ENCODE peak calls at places on chromosomes 12 and 14, in nine cellular contexts. S is thyroid gland, D is cardiac fibroblast, Q is tibial artery, I is neural progenitor cell, O is body of pancreas, F is WERI-Rb-1, T is GM13976, L is progenitor cell of endocrine pancreas. V is an unnamed sample.

GRCh38 chr12:110141389-110141788 is 17.2 kb downstream of the IFT81 start:
- DNase-seq in S (no peak), D (peak), Q (peak), I (no peak), O (peak), F (peak), T (no peak), L (no peak), V (no peak)

GRCh38 chr14:101620821-101621785 is 59.8 kb downstream of the DIO3 start:
- DNase-seq in S (no peak), D (no peak), Q (no peak), I (no peak), O (no peak), F (no peak), T (no peak), L (no peak), V (no peak)

GRCh38 chr12:50188280-50188781 is 21.2 kb upstream of the CERS5 start:
- DNase-seq in S (peak), D (peak), Q (peak), I (no peak), O (no peak), F (no peak), T (no peak), L (no peak), V (no peak)

GRCh38 chr14:106564058-106564643 is 1037.8 kb downstream of the TMEM121 start:
- DNase-seq in S (no peak), D (no peak), Q (no peak), I (peak), O (peak), F (peak), T (peak), L (no peak), V (peak)

GRCh38 chr12:71865757-71866536 is 26.4 kb downstream of the TBC1D15 start:
- DNase-seq in S (no peak), D (no peak), Q (no peak), I (no peak), O (no peak), F (no peak), T (no peak), L (no peak), V (no peak)

GRCh38 chr12:71694099-71694820 is 8.4 kb downstream of the TMEM19 start:
- DNase-seq in S (no peak), D (no peak), Q (no peak), I (peak), O (peak), F (peak), T (peak), L (no peak), V (no peak)

GRCh38 chr12:93624595-93625294 is 52.3 kb downstream of the SOCS2 start:
- DNase-seq in S (no peak), D (peak), Q (no peak), I (no peak), O (no peak), F (no peak), T (peak), L (no peak), V (peak)

GRCh38 chr14:97218713-97219355 is 421.7 kb downstream of the VRK1 start:
- DNase-seq in S (peak), D (no peak), Q (no peak), I (peak), O (no peak), F (no peak), T (peak), L (peak), V (no peak)

GRCh38 chr12:91853350-91854127 is 292.1 kb downstream of the BTG1 start:
- DNase-seq in S (no peak), D (no peak), Q (no peak), I (no peak), O (no peak), F (no peak), T (no peak), L (no peak), V (no peak)

GRCh38 chr14:67650694-67651093 is 23.7 kb downstream of the VTI1B start:
- DNase-seq in S (no peak), D (peak), Q (no peak), I (no peak), O (no peak), F (no peak), T (no peak), L (no peak), V (no peak)

GRCh38 chr14:29548948-29549370 is 378.7 kb downstream of the PRKD1 start:
- DNase-seq in S (no peak), D (peak), Q (no peak), I (peak), O (peak), F (peak), T (peak), L (no peak), V (no peak)

GRCh38 chr14:21768116-21768874 is 94.7 kb upstream of the OR4E1 start:
- DNase-seq in S (no peak), D (peak), Q (no peak), I (peak), O (no peak), F (no peak), T (no peak), L (no peak), V (no peak)

GRCh38 chr12:117100251-117100650 is 1.0 kb upstream of the TESC start:
- DNase-seq in S (peak), D (peak), Q (no peak), I (peak), O (no peak), F (peak), T (no peak), L (no peak), V (no peak)

GRCh38 chr14:23445773-23446172 is 10.3 kb upstream of the MYH7 start:
- DNase-seq in S (no peak), D (no peak), Q (no peak), I (no peak), O (no peak), F (no peak), T (no peak), L (no peak), V (no peak)

GRCh38 chr14:61561657-61562276 is 133.5 kb upstream of the HIF1A start:
- DNase-seq in S (peak), D (peak), Q (peak), I (no peak), O (peak), F (no peak), T (no peak), L (no peak), V (peak)

GRCh38 chr12:109630815-109631214 is 57.2 kb downstream of the MVK start:
- DNase-seq in S (no peak), D (no peak), Q (no peak), I (no peak), O (no peak), F (no peak), T (no peak), L (no peak), V (no peak)

GRCh38 chr14:26841361-26841760 is 243.5 kb upstream of the NOVA1 start:
- DNase-seq in S (no peak), D (peak), Q (no peak), I (no peak), O (no peak), F (no peak), T (no peak), L (no peak), V (no peak)

GRCh38 chr14:100296106-100296651 is 10.1 kb downstream of the SLC25A29 start:
- DNase-seq in S (peak), D (no peak), Q (peak), I (no peak), O (no peak), F (no peak), T (no peak), L (no peak), V (no peak)

GRCh38 chr12:106084048-106084671 is 54.6 kb downstream of the NUAK1 start:
- DNase-seq in S (no peak), D (peak), Q (no peak), I (peak), O (no peak), F (no peak), T (no peak), L (no peak), V (no peak)

GRCh38 chr12:46492471-46493351 is 120.1 kb upstream of the SLC38A2 start:
- DNase-seq in S (no peak), D (peak), Q (no peak), I (no peak), O (peak), F (no peak), T (no peak), L (no peak), V (peak)

GRCh38 chr12:106107566-106107965 is 31.2 kb downstream of the NUAK1 start:
- DNase-seq in S (no peak), D (peak), Q (no peak), I (no peak), O (no peak), F (no peak), T (no peak), L (no peak), V (no peak)

GRCh38 chr12:121580959-121581680 is at the start of gene KDM2B:
- DNase-seq in S (peak), D (peak), Q (peak), I (peak), O (peak), F (peak), T (no peak), L (no peak), V (no peak)
- TF ChIP-seq CTCF in S (no peak), D (no peak), Q (no peak), I (no peak), O (no peak), F (no peak), T (no peak), L (no peak), V (no peak)

DNA sequence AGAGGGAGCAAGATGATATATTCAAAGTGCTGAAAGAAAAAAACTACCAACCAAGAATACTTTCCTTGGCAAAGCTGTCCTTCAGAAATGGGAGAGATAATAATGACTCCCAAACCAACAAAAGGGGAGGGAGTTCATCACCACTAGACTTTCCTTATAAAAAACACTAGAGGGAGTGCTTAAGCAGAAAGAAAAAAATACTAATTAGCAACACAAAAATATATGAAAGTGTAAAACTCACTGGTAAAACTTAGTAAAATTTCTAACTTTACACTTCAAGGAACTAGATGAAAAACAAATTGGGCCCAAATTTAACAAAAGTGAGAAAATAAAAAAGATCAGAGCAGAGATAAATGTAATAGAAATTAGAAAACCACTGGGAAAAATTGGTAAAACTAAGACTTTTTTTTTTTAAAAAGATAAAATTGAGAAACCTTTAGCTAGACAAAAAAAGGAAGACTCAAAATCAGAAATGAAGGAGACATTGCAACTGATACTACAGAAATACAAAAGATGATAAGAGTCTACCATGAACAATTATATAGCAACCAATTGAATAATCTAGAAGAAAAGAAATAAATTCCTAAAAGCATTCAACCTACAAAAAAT is 60.4 kb upstream of the FAR2 start:
- DNase-seq in S (no peak), D (peak), Q (no peak), I (no peak), O (no peak), F (no peak), T (peak), L (no peak), V (no peak)
- TF ChIP-seq CTCF in S (no peak), D (peak), Q (no peak), I (peak), O (no peak), F (peak), T (peak), L (peak), V (no peak)

GRCh38 chr14:64844993-64845536 is 34.6 kb downstream of the SPTB start:
- DNase-seq in S (no peak), D (no peak), Q (no peak), I (no peak), O (no peak), F (no peak), T (no peak), L (no peak), V (no peak)
- TF ChIP-seq CTCF in S (no peak), D (no peak), Q (no peak), I (no peak), O (no peak), F (no peak), T (no peak), L (no peak), V (no peak)

DNA sequence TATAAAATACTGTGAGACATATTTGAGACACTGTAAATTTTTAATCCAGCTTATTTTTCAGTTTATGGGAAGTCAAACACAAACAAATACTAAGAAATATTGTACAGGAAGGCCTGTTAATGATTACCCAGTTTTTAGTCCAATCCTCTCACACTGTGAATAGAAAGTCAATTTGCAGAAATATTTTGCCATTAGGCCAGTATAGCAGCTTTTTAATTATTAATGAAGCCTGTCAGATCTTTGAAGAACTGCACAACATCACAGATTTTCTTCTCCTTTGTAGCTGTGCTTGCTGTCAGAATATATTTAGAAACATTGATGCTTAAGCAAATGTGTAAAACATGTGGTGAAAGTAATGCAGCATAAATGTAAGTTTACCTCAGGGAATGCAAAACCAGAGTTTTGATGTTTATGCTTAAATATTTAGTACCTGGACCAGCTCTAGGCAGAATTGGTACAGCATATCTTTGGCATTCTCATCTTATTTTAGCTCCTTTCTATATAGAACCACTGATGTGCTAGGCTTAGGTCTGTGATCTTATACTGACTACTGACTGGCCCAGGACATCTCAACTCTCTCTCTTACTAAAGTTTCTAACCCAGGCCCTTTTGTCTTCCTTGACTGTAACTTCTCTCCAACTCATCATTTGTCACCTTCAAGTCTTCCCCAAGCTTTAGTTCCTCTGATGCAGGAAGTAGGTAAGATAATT is 230.8 kb upstream of the NAV3 start:
- DNase-seq in S (no peak), D (no peak), Q (no peak), I (no peak), O (no peak), F (no peak), T (no peak), L (no peak), V (no peak)
- TF ChIP-seq CTCF in S (no peak), D (no peak), Q (no peak), I (no peak), O (no peak), F (no peak), T (no peak), L (no peak), V (no peak)

GRCh38 chr12:22709292-22709691 is 84.3 kb downstream of the ETNK1 start:
- DNase-seq in S (no peak), D (peak), Q (no peak), I (peak), O (no peak), F (no peak), T (peak), L (no peak), V (no peak)
- TF ChIP-seq CTCF in S (no peak), D (peak), Q (peak), I (peak), O (no peak), F (peak), T (peak), L (peak), V (no peak)

DNA sequence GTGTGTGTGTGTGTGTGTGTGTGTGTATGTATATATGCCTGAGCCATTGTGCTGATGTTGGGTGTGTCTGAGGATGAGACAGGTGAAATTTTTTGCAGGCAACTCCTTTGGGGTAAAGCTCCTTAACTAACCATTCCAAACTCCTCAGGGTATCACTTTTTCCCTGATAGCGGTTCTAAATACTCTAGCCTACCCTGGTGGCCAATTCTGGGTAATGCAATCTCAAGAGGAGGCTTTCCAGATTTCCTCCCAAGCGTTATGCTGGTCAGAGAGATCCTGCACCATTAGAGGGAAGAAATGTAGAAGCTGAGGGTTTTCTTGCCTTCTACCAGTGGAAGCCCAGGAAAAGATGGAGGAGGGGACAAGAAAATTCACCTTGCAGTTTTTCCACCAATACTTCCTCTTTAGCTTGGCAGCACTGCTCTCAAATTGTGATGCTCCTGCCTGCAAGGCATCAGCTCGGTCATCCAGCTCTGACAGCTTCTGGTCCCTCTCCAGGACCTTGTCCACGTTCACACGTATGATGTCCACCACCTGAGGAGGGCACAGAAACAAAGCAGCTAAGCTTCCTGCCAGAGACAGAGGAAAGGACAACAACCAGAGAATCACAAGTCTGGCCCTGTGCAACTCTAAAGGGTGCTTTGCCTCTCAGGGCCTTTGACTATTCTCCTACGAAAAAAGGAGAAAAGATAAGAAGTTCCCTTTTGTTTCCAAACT is 4.9 kb downstream of the VAMP1 start:
- DNase-seq in S (peak), D (peak), Q (peak), I (peak), O (peak), F (peak), T (no peak), L (peak), V (peak)
- TF ChIP-seq CTCF in S (peak), D (peak), Q (peak), I (peak), O (peak), F (peak), T (peak), L (peak), V (peak)

GRCh38 chr12:95481888-95482287 is 7.9 kb downstream of the METAP2 start:
- DNase-seq in S (no peak), D (no peak), Q (no peak), I (no peak), O (no peak), F (no peak), T (no peak), L (no peak), V (no peak)
- TF ChIP-seq CTCF in S (no peak), D (no peak), Q (no peak), I (no peak), O (no peak), F (no peak), T (no peak), L (no peak), V (no peak)

GRCh38 chr12:17976202-17976601 is 113.8 kb downstream of the RERGL start:
- DNase-seq in S (no peak), D (no peak), Q (no peak), I (peak), O (no peak), F (peak), T (no peak), L (no peak), V (no peak)
- TF ChIP-seq CTCF in S (no peak), D (peak), Q (no peak), I (peak), O (no peak), F (peak), T (no peak), L (peak), V (no peak)

V was measured in lung.